ENCODE peak calls at places on chromosomes 16 and 17, in six cellular contexts. One of them, this sample, is unnamed.

GRCh38 chr16:88809068-88809675 is 2.6 kb downstream of the APRT start:
- DNase-seq in transverse colon: no peak
- DNase-seq in heart left ventricle: no peak
- DNase-seq in cardiac muscle cell: no peak
- DNase-seq in SK-N-SH: no peak
- DNase-seq in neural progenitor cell: no peak
- DNase-seq in this sample: peak

GRCh38 chr17:82301300-82301915 is 16.0 kb downstream of the CD7 start:
- DNase-seq in SK-N-SH: peak
- DNase-seq in neural progenitor cell: no peak
- DNase-seq in heart left ventricle: no peak
- DNase-seq in cardiac muscle cell: no peak
- DNase-seq in transverse colon: no peak
- DNase-seq in this sample: peak

GRCh38 chr17:66906321-66907278 is 57.9 kb upstream of the CACNG4 start:
- DNase-seq in neural progenitor cell: peak
- DNase-seq in heart left ventricle: peak
- DNase-seq in transverse colon: peak
- DNase-seq in cardiac muscle cell: peak
- DNase-seq in SK-N-SH: peak
- DNase-seq in this sample: peak

GRCh38 chr17:63950940-63951907 is 19.1 kb upstream of the CD79B start:
- DNase-seq in heart left ventricle: no peak
- DNase-seq in SK-N-SH: no peak
- DNase-seq in cardiac muscle cell: peak
- DNase-seq in transverse colon: peak
- DNase-seq in neural progenitor cell: no peak
- DNase-seq in this sample: no peak

GRCh38 chr17:11747441-11747840 is 149.2 kb downstream of the DNAH9 start:
- DNase-seq in neural progenitor cell: no peak
- DNase-seq in SK-N-SH: no peak
- DNase-seq in transverse colon: no peak
- DNase-seq in cardiac muscle cell: no peak
- DNase-seq in heart left ventricle: no peak
- DNase-seq in this sample: no peak

GRCh38 chr16:57617604-57618111 is 10.8 kb upstream of the ADGRG1 start:
- DNase-seq in cardiac muscle cell: no peak
- DNase-seq in neural progenitor cell: no peak
- DNase-seq in heart left ventricle: no peak
- DNase-seq in SK-N-SH: peak
- DNase-seq in transverse colon: no peak
- DNase-seq in this sample: peak

GRCh38 chr16:51557670-51558069 is 406.6 kb upstream of the SALL1 start:
- DNase-seq in transverse colon: no peak
- DNase-seq in neural progenitor cell: no peak
- DNase-seq in cardiac muscle cell: no peak
- DNase-seq in SK-N-SH: no peak
- DNase-seq in heart left ventricle: no peak
- DNase-seq in this sample: no peak

GRCh38 chr17:68197091-68197996 is 50.5 kb upstream of the AMZ2 start:
- DNase-seq in heart left ventricle: no peak
- DNase-seq in cardiac muscle cell: no peak
- DNase-seq in transverse colon: peak
- DNase-seq in SK-N-SH: peak
- DNase-seq in neural progenitor cell: peak
- DNase-seq in this sample: peak

GRCh38 chr16:9050102-9050830 is 41.2 kb upstream of the HAPSTR1 start:
- DNase-seq in cardiac muscle cell: peak
- DNase-seq in neural progenitor cell: peak
- DNase-seq in transverse colon: no peak
- DNase-seq in SK-N-SH: peak
- DNase-seq in heart left ventricle: no peak
- DNase-seq in this sample: peak

GRCh38 chr17:16488572-16488997 is 3.4 kb downstream of the LRRC75A start:
- DNase-seq in neural progenitor cell: no peak
- DNase-seq in cardiac muscle cell: peak
- DNase-seq in SK-N-SH: no peak
- DNase-seq in transverse colon: peak
- DNase-seq in heart left ventricle: no peak
- DNase-seq in this sample: no peak

GRCh38 chr17:9120471-9120870 is 99.2 kb downstream of the NTN1 start:
- DNase-seq in transverse colon: no peak
- DNase-seq in neural progenitor cell: peak
- DNase-seq in SK-N-SH: no peak
- DNase-seq in heart left ventricle: no peak
- DNase-seq in cardiac muscle cell: no peak
- DNase-seq in this sample: peak

GRCh38 chr17:83133302-83134121 is 54.1 kb downstream of the METRNL start:
- DNase-seq in SK-N-SH: peak
- DNase-seq in neural progenitor cell: no peak
- DNase-seq in transverse colon: peak
- DNase-seq in heart left ventricle: peak
- DNase-seq in cardiac muscle cell: no peak
- DNase-seq in this sample: peak

GRCh38 chr17:29526322-29526721 is 40.5 kb downstream of the ABHD15 start:
- DNase-seq in transverse colon: no peak
- DNase-seq in cardiac muscle cell: no peak
- DNase-seq in heart left ventricle: no peak
- DNase-seq in neural progenitor cell: no peak
- DNase-seq in SK-N-SH: no peak
- DNase-seq in this sample: no peak

GRCh38 chr16:87114832-87115231 is 202.4 kb downstream of the C16orf95 start:
- DNase-seq in SK-N-SH: no peak
- DNase-seq in neural progenitor cell: no peak
- DNase-seq in transverse colon: no peak
- DNase-seq in heart left ventricle: no peak
- DNase-seq in cardiac muscle cell: no peak
- DNase-seq in this sample: no peak

GRCh38 chr17:75589017-75589918 is 1.7 kb downstream of the MYO15B start:
- DNase-seq in transverse colon: peak
- DNase-seq in neural progenitor cell: peak
- DNase-seq in cardiac muscle cell: peak
- DNase-seq in SK-N-SH: peak
- DNase-seq in heart left ventricle: peak
- DNase-seq in this sample: peak

GRCh38 chr16:26963109-26963508 is 103.6 kb upstream of the C16orf82 start:
- DNase-seq in neural progenitor cell: peak
- DNase-seq in transverse colon: peak
- DNase-seq in SK-N-SH: peak
- DNase-seq in cardiac muscle cell: peak
- DNase-seq in heart left ventricle: no peak
- DNase-seq in this sample: no peak

GRCh38 chr16:27169511-27170071 is 33.7 kb upstream of the KDM8 start:
- DNase-seq in neural progenitor cell: peak
- DNase-seq in heart left ventricle: no peak
- DNase-seq in transverse colon: peak
- DNase-seq in cardiac muscle cell: no peak
- DNase-seq in SK-N-SH: peak
- DNase-seq in this sample: peak

GRCh38 chr17:15279011-15279477 is 13.9 kb upstream of the PMP22 start:
- DNase-seq in heart left ventricle: no peak
- DNase-seq in neural progenitor cell: no peak
- DNase-seq in cardiac muscle cell: no peak
- DNase-seq in transverse colon: no peak
- DNase-seq in SK-N-SH: no peak
- DNase-seq in this sample: no peak

GRCh38 chr16:71732587-71732986 is 8.1 kb upstream of the PHLPP2 start:
- DNase-seq in neural progenitor cell: no peak
- DNase-seq in SK-N-SH: no peak
- DNase-seq in cardiac muscle cell: no peak
- DNase-seq in transverse colon: no peak
- DNase-seq in heart left ventricle: no peak
- DNase-seq in this sample: no peak

GRCh38 chr17:742147-742793 is 9.8 kb downstream of the GEMIN4 start:
- DNase-seq in transverse colon: no peak
- DNase-seq in SK-N-SH: no peak
- DNase-seq in heart left ventricle: no peak
- DNase-seq in neural progenitor cell: no peak
- DNase-seq in cardiac muscle cell: no peak
- DNase-seq in this sample: no peak

DNA sequence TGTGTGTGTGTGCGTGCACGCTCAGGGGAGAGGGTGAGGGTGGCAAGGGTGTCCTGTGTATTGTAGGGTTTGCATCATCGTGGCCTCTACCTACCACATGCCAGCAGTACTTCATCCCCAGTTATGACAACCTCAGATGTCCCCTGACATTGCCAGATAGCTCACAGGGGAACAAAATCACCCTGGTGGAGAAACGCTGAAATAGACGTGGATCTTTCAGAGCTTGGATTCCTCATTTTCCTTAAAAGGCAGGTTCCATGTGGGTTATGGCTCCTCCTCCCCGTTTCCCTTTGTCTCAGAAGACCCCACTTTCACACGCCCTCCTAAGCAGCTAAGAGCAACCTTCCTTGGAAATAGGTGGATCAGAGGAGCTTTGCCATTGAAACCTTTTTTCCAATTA is 75.2 kb upstream of the IRX3 start:
- DNase-seq in transverse colon: no peak
- DNase-seq in cardiac muscle cell: no peak
- DNase-seq in neural progenitor cell: peak
- DNase-seq in SK-N-SH: peak
- DNase-seq in heart left ventricle: no peak
- DNase-seq in this sample: no peak
- TF ChIP-seq CTCF in transverse colon: no peak
- TF ChIP-seq CTCF in cardiac muscle cell: peak
- TF ChIP-seq CTCF in neural progenitor cell: peak
- TF ChIP-seq CTCF in SK-N-SH: no peak
- TF ChIP-seq CTCF in heart left ventricle: no peak
- TF ChIP-seq CTCF in this sample: no peak

DNA sequence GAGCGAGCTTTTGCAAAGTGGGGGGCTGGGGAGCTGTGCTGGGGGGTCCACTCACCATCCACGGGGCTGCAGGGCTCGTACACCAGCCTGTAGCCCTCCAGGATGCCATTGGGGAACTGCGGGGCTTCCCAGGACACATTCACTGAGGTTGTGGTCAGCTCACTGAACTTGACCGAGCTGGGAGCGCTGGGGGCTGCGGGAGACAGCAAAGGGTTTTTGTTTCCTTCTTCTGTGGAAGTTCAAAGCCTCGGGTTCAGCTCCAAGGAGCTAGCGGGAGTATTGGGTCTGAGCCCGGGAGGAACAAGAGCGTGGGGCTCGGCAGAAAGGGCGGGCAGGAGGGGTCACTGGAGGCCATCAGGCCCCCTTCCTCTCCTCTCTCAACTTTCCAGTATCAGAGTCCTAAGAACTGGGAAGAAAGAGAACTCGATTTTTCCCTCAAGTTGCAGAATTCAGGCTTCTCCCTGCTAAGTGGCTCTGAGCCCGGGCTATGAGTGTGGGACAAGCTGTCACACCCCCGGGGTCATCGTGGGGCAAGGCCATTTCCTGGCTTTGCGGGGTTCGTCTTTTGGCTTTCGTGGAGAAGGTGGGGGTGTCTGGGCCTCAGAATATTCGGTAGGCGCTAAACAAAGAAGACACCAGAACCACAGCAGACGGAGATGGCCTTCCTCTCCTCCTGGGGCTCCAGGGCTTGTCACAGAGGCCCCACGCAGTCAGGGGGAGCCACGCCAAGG is 53.6 kb upstream of the CDC42EP4 start:
- DNase-seq in transverse colon: no peak
- DNase-seq in heart left ventricle: no peak
- DNase-seq in cardiac muscle cell: no peak
- DNase-seq in neural progenitor cell: no peak
- DNase-seq in SK-N-SH: no peak
- DNase-seq in this sample: no peak
- H3K27ac ChIP-seq in transverse colon: peak
- H3K27ac ChIP-seq in heart left ventricle: peak
- H3K27ac ChIP-seq in cardiac muscle cell: no peak
- H3K27ac ChIP-seq in neural progenitor cell: no peak
- H3K27ac ChIP-seq in SK-N-SH: no peak
- H3K27ac ChIP-seq in this sample: no peak

DNA sequence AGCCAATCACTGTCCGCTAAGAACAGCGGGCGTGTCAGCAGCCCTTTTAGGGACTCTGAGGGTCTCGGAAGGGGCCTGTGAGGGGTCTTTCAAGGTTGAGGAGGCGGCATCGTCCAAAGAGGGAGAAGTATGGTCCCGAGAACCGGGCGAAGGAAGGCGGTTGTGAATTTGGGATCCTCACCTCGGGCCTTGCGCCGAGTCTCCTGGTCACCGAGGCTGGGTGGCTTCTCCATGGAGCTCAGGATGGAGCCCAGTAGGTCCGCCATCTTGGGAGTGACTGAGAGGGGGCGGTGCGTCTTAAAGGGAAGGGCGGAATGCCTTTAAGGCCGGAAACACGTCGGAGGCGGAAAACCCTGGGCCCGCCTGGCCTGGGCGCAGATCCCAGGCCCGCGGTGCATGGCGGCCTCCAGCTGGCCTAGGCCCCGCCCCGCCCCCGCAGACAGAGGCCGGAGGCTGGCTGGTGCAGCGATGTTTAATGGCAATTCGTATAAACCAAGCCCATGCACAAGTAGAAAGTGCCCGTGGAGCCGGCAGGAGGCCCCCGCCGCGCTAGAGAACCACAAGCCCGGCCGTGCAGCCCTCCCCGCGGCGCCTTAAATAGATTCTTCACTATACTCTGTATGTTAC is at the start of gene SPAG7:
- DNase-seq in SK-N-SH: peak
- DNase-seq in cardiac muscle cell: peak
- DNase-seq in neural progenitor cell: peak
- DNase-seq in transverse colon: peak
- DNase-seq in heart left ventricle: peak
- DNase-seq in this sample: peak
- TF ChIP-seq CTCF in SK-N-SH: no peak
- TF ChIP-seq CTCF in cardiac muscle cell: no peak
- TF ChIP-seq CTCF in neural progenitor cell: no peak
- TF ChIP-seq CTCF in transverse colon: no peak
- TF ChIP-seq CTCF in heart left ventricle: peak
- TF ChIP-seq CTCF in this sample: peak

DNA sequence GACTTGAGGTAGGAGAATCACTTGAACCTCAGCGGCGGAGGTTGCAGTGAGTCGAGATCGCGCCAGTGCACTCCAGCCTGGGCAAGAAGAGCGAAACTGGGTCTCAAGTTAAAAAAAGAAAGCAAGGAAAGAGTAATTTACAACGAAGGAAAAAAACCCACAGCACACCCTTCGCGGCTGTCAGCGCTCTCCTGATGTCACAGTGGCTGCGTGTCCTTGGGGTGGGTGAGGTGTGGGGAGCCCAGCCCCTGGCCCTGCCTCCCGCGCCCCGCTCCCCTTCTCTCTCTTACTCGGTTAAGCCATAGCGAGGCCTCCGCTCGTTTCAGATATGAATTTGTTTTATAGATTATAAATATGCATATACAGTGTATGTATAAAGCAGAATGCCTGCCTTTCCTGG is 740 bp upstream of the JPT2 start:
- DNase-seq in SK-N-SH: no peak
- DNase-seq in cardiac muscle cell: no peak
- DNase-seq in transverse colon: no peak
- DNase-seq in heart left ventricle: no peak
- DNase-seq in neural progenitor cell: peak
- DNase-seq in this sample: peak
- H3K27ac ChIP-seq in SK-N-SH: no peak
- H3K27ac ChIP-seq in cardiac muscle cell: no peak
- H3K27ac ChIP-seq in transverse colon: peak
- H3K27ac ChIP-seq in heart left ventricle: peak
- H3K27ac ChIP-seq in neural progenitor cell: no peak
- H3K27ac ChIP-seq in this sample: no peak

This sample was measured in osteoblast.